ENCODE peak calls at places on chromosome 1, in eight cellular contexts. K is heart right ventricle; A is NT2/D1; U is HAP-1; C is Panc1; Z is CD4-positive, CD25-positive, alpha-beta regulatory T cell; G is iPS DF 6.9; E is body of pancreas. S is an unnamed sample. For H3K4me1, H3K27me3 and H3K9me3, the result is how much of the 10 kb centered on the place peaks cover.

GRCh38 chr1:64476251-64476952 is 6.5 kb downstream of the CACHD1 start:
- DNase-seq in A (no peak), K (peak), G (no peak), E (no peak), C (no peak), Z (no peak), U (no peak), S (no peak)

GRCh38 chr1:204672482-204673216 is 12.9 kb downstream of the LRRN2 start:
- DNase-seq in G (no peak), E (no peak), C (no peak), Z (no peak), K (no peak), A (no peak), U (no peak), S (no peak)

GRCh38 chr1:68213843-68214242 is 18.5 kb downstream of the WLS start:
- DNase-seq in K (peak), G (no peak), U (no peak), Z (no peak), C (no peak), E (peak), A (no peak), S (peak)

GRCh38 chr1:100147875-100148274 is 14.9 kb downstream of the TRMT13 start:
- DNase-seq in A (no peak), C (no peak), U (no peak), G (peak), E (no peak), K (no peak), Z (no peak), S (no peak)

GRCh38 chr1:28926629-28927441 is 12.5 kb downstream of the EPB41 start:
- DNase-seq in Z (peak), A (no peak), U (no peak), E (no peak), C (no peak), K (no peak), G (no peak), S (no peak)

GRCh38 chr1:41884256-41885240 is 34.2 kb downstream of the HIVEP3 start:
- DNase-seq in K (no peak), G (no peak), E (no peak), C (no peak), Z (no peak), A (no peak), U (no peak), S (no peak)

GRCh38 chr1:15492572-15492971 is 16.7 kb downstream of the CELA2B start:
- DNase-seq in K (peak), Z (no peak), E (no peak), U (no peak), C (no peak), G (no peak), A (no peak), S (peak)

GRCh38 chr1:212040629-212041028 is 5.1 kb downstream of the DTL start:
- DNase-seq in E (no peak), Z (no peak), G (no peak), U (no peak), K (no peak), A (no peak), C (no peak), S (no peak)

GRCh38 chr1:87151500-87152421 is 176.9 kb upstream of the LMO4 start:
- DNase-seq in C (no peak), G (no peak), K (peak), A (peak), E (peak), Z (no peak), U (peak), S (peak)

GRCh38 chr1:39564941-39565340 is 11.6 kb downstream of the PABPC4 start:
- DNase-seq in K (no peak), U (no peak), G (no peak), Z (no peak), C (no peak), E (peak), A (no peak), S (no peak)

GRCh38 chr1:150235436-150235851 is 468 bp downstream of the ANP32E start:
- DNase-seq in K (peak), Z (peak), G (no peak), A (no peak), E (no peak), U (no peak), C (no peak), S (no peak)

GRCh38 chr1:25654109-25654660 is 37.6 kb downstream of the MAN1C1 start:
- DNase-seq in C (no peak), G (no peak), Z (no peak), K (no peak), U (no peak), A (no peak), E (no peak), S (no peak)

GRCh38 chr1:239909894-239910293 is 181.8 kb upstream of the FMN2 start:
- DNase-seq in C (no peak), K (no peak), U (no peak), E (no peak), A (no peak), G (no peak), Z (no peak), S (no peak)

GRCh38 chr1:235867903-235868469 is 1.3 kb upstream of the LYST start:
- DNase-seq in A (no peak), E (no peak), G (no peak), K (no peak), Z (peak), U (no peak), C (no peak), S (no peak)

GRCh38 chr1:7596126-7596755 is 174.9 kb upstream of the VAMP3 start:
- DNase-seq in C (no peak), A (no peak), G (no peak), K (no peak), E (no peak), U (no peak), Z (no peak), S (no peak)

GRCh38 chr1:65955503-65955902 is 162.8 kb downstream of the PDE4B start:
- DNase-seq in Z (no peak), U (no peak), A (no peak), C (no peak), E (no peak), G (no peak), K (no peak), S (no peak)

GRCh38 chr1:192201303-192201702 is 43.0 kb downstream of the RGS18 start:
- DNase-seq in E (no peak), C (no peak), A (no peak), G (no peak), U (no peak), K (no peak), Z (no peak), S (no peak)

GRCh38 chr1:37449936-37450335 is 24.4 kb upstream of the ZC3H12A start:
- DNase-seq in E (no peak), U (no peak), K (no peak), Z (no peak), G (no peak), C (no peak), A (no peak), S (no peak)

GRCh38 chr1:75970631-75971030 is 38.4 kb upstream of the ASB17 start:
- DNase-seq in Z (no peak), U (no peak), G (no peak), E (no peak), C (no peak), K (no peak), A (no peak), S (no peak)

GRCh38 chr1:26838474-26839338 is 12.2 kb downstream of the ZDHHC18 start:
- DNase-seq in U (no peak), C (no peak), K (no peak), G (no peak), A (no peak), E (no peak), Z (peak), S (no peak)

GRCh38 chr1:71031426-71031825 is 16.2 kb downstream of the PTGER3 start:
- DNase-seq in C (no peak), Z (no peak), K (no peak), G (no peak), E (no peak), A (no peak), U (no peak), S (no peak)

GRCh38 chr1:119626841-119627240 is 21.2 kb downstream of the ZNF697 start:
- DNase-seq in A (no peak), K (peak), E (no peak), G (no peak), C (no peak), Z (no peak), U (no peak), S (no peak)

GRCh38 chr1:63575340-63575826 is 17.8 kb upstream of the PGM1 start:
- DNase-seq in U (no peak), A (no peak), K (no peak), E (no peak), C (peak), G (no peak), Z (no peak), S (no peak)

GRCh38 chr1:66552829-66553228 is 18.9 kb downstream of the SGIP1 start:
- DNase-seq in K (peak), A (no peak), E (no peak), C (no peak), G (no peak), U (no peak), Z (no peak), S (peak)

GRCh38 chr1:172320723-172321122 is 99.8 kb upstream of the C1orf105 start:
- DNase-seq in Z (no peak), E (no peak), U (no peak), G (no peak), K (no peak), C (no peak), A (no peak), S (no peak)

GRCh38 chr1:87167855-87168630 is 160.6 kb upstream of the LMO4 start:
- DNase-seq in Z (no peak), A (no peak), C (no peak), K (no peak), E (no peak), G (no peak), U (no peak), S (no peak)

GRCh38 chr1:15352122-15352957 is 57.3 kb upstream of the EFHD2 start:
- DNase-seq in C (peak), U (no peak), G (no peak), K (no peak), A (no peak), Z (no peak), E (peak), S (no peak)

GRCh38 chr1:29984544-29985375 is 738.6 kb downstream of the MATN1 start:
- DNase-seq in G (no peak), A (no peak), K (no peak), U (no peak), Z (no peak), E (no peak), C (no peak), S (no peak)

GRCh38 chr1:68197459-68197858 is 34.9 kb downstream of the WLS start:
- DNase-seq in C (no peak), G (no peak), K (no peak), A (no peak), U (no peak), E (no peak), Z (no peak), S (no peak)

GRCh38 chr1:55632906-55633305 is 417.7 kb upstream of the USP24 start:
- DNase-seq in U (no peak), E (no peak), K (no peak), Z (no peak), A (no peak), G (no peak), C (no peak), S (no peak)

GRCh38 chr1:167821969-167822685 is 91.8 kb downstream of the ADCY10 start:
- DNase-seq in C (no peak), G (no peak), Z (no peak), U (no peak), K (no peak), A (no peak), E (no peak), S (no peak)

GRCh38 chr1:40901886-40902633 is 39.9 kb upstream of the CITED4 start:
- DNase-seq in K (peak), C (no peak), U (no peak), Z (no peak), A (no peak), G (no peak), E (no peak), S (peak)

GRCh38 chr1:1171551-1172340 is 1.9 kb upstream of the TTLL10 start:
- DNase-seq in U (no peak), K (no peak), E (peak), Z (no peak), C (no peak), G (no peak), A (no peak), S (no peak)

GRCh38 chr1:226653311-226653921 is 85.7 kb downstream of the ITPKB start:
- DNase-seq in A (no peak), U (no peak), G (no peak), C (no peak), E (no peak), K (no peak), Z (peak), S (peak)

GRCh38 chr1:51168266-51168845 is 66.3 kb downstream of the C1orf185 start:
- DNase-seq in E (no peak), K (no peak), C (no peak), U (no peak), Z (no peak), G (no peak), A (no peak), S (no peak)

GRCh38 chr1:150280138-150280707 is 2.1 kb upstream of the CIART start:
- DNase-seq in G (no peak), A (no peak), Z (no peak), E (no peak), U (no peak), C (no peak), K (no peak), S (no peak)

GRCh38 chr1:24481843-24482610 is 20.6 kb upstream of the RCAN3 start:
- DNase-seq in A (no peak), U (no peak), G (no peak), E (no peak), K (no peak), Z (peak), C (no peak), S (no peak)

GRCh38 chr1:115283681-115284146 is 54.3 kb downstream of the NGF start:
- DNase-seq in Z (no peak), C (no peak), G (no peak), U (no peak), A (no peak), E (no peak), K (peak), S (no peak)

GRCh38 chr1:7223334-7224080 is 438.3 kb downstream of the CAMTA1 start:
- DNase-seq in G (no peak), Z (no peak), K (no peak), E (no peak), C (peak), A (no peak), U (no peak), S (no peak)

GRCh38 chr1:180953791-180954721 is 41.4 kb downstream of the KIAA1614 start:
- DNase-seq in U (no peak), K (peak), E (peak), Z (peak), G (no peak), A (no peak), C (no peak), S (peak)

GRCh38 chr1:77401384-77401783 is 119.6 kb downstream of the AK5 start:
- DNase-seq in Z (no peak), A (no peak), G (no peak), E (no peak), C (no peak), U (no peak), K (no peak), S (no peak)

GRCh38 chr1:77398115-77398514 is 116.3 kb downstream of the AK5 start:
- DNase-seq in G (no peak), K (no peak), A (no peak), C (no peak), E (no peak), Z (no peak), U (no peak), S (no peak)

GRCh38 chr1:77395051-77395450 is 113.2 kb downstream of the AK5 start:
- DNase-seq in G (no peak), C (no peak), E (no peak), K (no peak), Z (no peak), U (peak), A (no peak), S (no peak)

GRCh38 chr1:77400781-77401180 is 119.0 kb downstream of the AK5 start:
- DNase-seq in G (no peak), E (no peak), A (no peak), Z (no peak), C (no peak), K (no peak), U (no peak), S (no peak)

GRCh38 chr1:77399250-77400086 is 117.6 kb downstream of the AK5 start:
- DNase-seq in E (no peak), C (no peak), U (no peak), G (no peak), K (no peak), Z (no peak), A (no peak), S (no peak)
- H3K4me1 ChIP-seq in E (under half), C (under half), U (under half), G (under half), K (under half), Z (under half), A (under half), S (under half)

GRCh38 chr1:152917794-152918193 is 9.4 kb downstream of the IVL start:
- DNase-seq in E (peak), G (no peak), A (peak), U (no peak), K (no peak), Z (no peak), C (no peak), S (no peak)

GRCh38 chr1:152907686-152908601 is at the start of gene IVL:
- DNase-seq in A (no peak), G (no peak), Z (no peak), U (no peak), E (no peak), C (no peak), K (no peak), S (no peak)

GRCh38 chr1:152912900-152913299 is 4.6 kb downstream of the IVL start:
- DNase-seq in G (no peak), U (no peak), Z (no peak), C (no peak), E (no peak), A (no peak), K (no peak), S (no peak)

GRCh38 chr1:152912471-152912870 is 4.1 kb downstream of the IVL start:
- DNase-seq in U (no peak), K (no peak), A (no peak), E (no peak), C (no peak), G (no peak), Z (no peak), S (no peak)
- H3K27me3 ChIP-seq in U (under half), K (under half), A (under half), E (under half), C (under half), G (under half), Z (under half), S (under half)

DNA sequence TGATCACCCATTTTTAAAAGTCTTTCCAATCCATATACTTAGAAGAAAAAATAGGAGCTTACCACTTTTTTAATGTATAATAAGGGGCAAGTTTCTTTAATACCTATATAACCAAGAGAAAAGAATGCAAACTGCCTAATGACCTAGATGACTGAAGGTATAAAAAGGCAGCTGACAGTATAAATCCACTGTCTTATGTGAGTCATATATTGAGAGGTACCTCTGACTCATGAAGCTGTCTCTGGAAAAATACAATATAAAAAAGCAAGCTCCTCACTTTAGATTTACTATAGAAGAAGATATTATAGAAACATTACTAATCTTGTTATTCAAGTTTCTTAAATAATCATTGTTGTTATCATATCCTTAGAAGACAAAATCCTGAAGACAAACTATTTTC is 144.2 kb downstream of the VAV3 start:
- DNase-seq in U (no peak), Z (no peak), A (no peak), G (no peak), C (no peak), E (no peak), K (no peak), S (no peak)
- H3K9me3 ChIP-seq in U (under half), Z (under half), A (under half), G (under half), C (under half), E (under half), K (under half), S (under half)

DNA sequence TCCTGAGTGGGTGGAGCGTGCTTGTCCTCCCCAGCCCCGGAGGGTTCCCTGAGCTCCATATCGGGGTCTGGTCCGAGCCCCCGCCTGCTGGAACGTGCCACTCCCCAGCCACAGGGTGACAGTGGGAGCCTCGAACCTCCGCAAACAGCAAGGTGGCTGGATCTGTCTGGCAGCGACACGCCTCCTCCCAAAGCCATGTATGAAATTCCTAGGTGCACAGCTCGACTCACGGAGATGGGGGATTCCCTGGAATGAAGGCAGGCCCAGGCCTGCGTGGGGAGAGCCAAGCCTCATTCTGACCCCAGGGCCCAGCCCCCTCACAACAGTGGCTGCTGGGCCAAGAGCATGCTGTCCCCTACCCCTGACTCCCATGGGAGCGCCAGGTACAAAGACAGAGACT is 32.9 kb downstream of the TP73 start:
- DNase-seq in Z (no peak), A (no peak), C (no peak), K (no peak), G (no peak), E (no peak), U (no peak), S (no peak)
- H3K4me1 ChIP-seq in Z (under half), A (under half), C (under half), K (under half), G (under half), E (under half), U (under half), S (under half)

GRCh38 chr1:2534775-2535387 is 4.8 kb upstream of the HES5 start:
- DNase-seq in E (no peak), C (no peak), K (no peak), A (no peak), G (no peak), U (no peak), Z (no peak), S (no peak)
- H3K27me3 ChIP-seq in E (under half), C (under half), K (under half), A (half or more), G (under half), U (under half), Z (under half), S (half or more)